ENCODE peak calls at places on chromosomes 5 and 9, in ten cellular contexts. R is GM12865; I is glutamatergic neuron; X is RWPE1; C is NCI-H446; O is stomach; H is skeletal muscle cell; W is AG04450; D is CD4-positive, alpha-beta T cell; U is NCI-H1694. B is an unnamed sample.
A peak's percentile ranks its signal among the peaks of the same experiment; 100 is the strongest.

GRCh38 chr9:121350993-121351561 is 19.0 kb downstream of the STOM start:
- DNase-seq in O (peak; percentile 77), W (peak; percentile 86), C (peak; percentile 86), X (peak; percentile 52), D (no peak), R (no peak), I (no peak), H (peak; percentile 80), U (peak; percentile 42), B (peak; percentile 89)

GRCh38 chr9:2026181-2026580 is 11.0 kb downstream of the SMARCA2 start:
- DNase-seq in U (no peak), R (no peak), W (no peak), H (no peak), I (no peak), O (no peak), X (no peak), C (no peak), D (no peak), B (no peak)

GRCh38 chr5:121890297-121890858 is 38.7 kb downstream of the FTMT start:
- DNase-seq in R (peak; percentile 2), W (no peak), I (no peak), O (no peak), H (no peak), C (no peak), U (no peak), X (no peak), D (no peak), B (no peak)

GRCh38 chr9:27489087-27489876 is 34.8 kb upstream of the IFNK start:
- DNase-seq in D (no peak), W (no peak), R (peak; percentile 85), I (no peak), H (no peak), O (no peak), C (no peak), X (no peak), U (no peak), B (no peak)

GRCh38 chr5:3490962-3491477 is 104.6 kb upstream of the IRX1 start:
- DNase-seq in I (peak; percentile 90), U (no peak), X (no peak), C (no peak), D (no peak), O (no peak), W (no peak), R (no peak), H (no peak), B (no peak)

GRCh38 chr9:93673271-93673843 is 97.0 kb downstream of the PHF2 start:
- DNase-seq in R (no peak), H (no peak), W (no peak), O (peak; percentile 22), I (no peak), U (no peak), D (no peak), C (peak; percentile 52), X (no peak), B (no peak)

GRCh38 chr9:17651725-17652124 is 72.9 kb downstream of the SH3GL2 start:
- DNase-seq in X (no peak), O (no peak), I (no peak), U (no peak), C (peak; percentile 63), D (no peak), R (no peak), H (no peak), W (no peak), B (no peak)

GRCh38 chr5:181221105-181221791 is 1.8 kb upstream of the TRIM41 start:
- DNase-seq in I (no peak), C (no peak), U (no peak), H (no peak), D (no peak), R (no peak), W (no peak), X (no peak), O (no peak), B (no peak)

GRCh38 chr9:98144076-98144475 is 25.1 kb upstream of the TRIM14 start:
- DNase-seq in C (no peak), X (no peak), O (peak; percentile 48), I (no peak), D (no peak), H (no peak), W (no peak), U (no peak), R (no peak), B (no peak)

GRCh38 chr9:123828449-123828848 is 101.5 kb downstream of the DENND1A start:
- DNase-seq in R (no peak), U (no peak), D (no peak), H (no peak), C (no peak), I (no peak), O (no peak), X (peak; percentile 30), W (no peak), B (no peak)

GRCh38 chr5:57671371-57671770 is 188.8 kb upstream of the ACTBL2 start:
- DNase-seq in D (no peak), C (no peak), X (no peak), I (no peak), H (no peak), U (no peak), W (no peak), O (no peak), R (no peak), B (no peak)

GRCh38 chr5:51748667-51749066 is 365.4 kb downstream of the ISL1 start:
- DNase-seq in I (no peak), D (no peak), W (no peak), R (no peak), X (no peak), C (no peak), H (no peak), O (no peak), U (no peak), B (no peak)

GRCh38 chr5:94266170-94266569 is 352.2 kb downstream of the KIAA0825 start:
- DNase-seq in X (no peak), D (no peak), I (no peak), O (no peak), R (no peak), U (no peak), H (no peak), W (no peak), C (no peak), B (no peak)

GRCh38 chr5:167152561-167152960 is 1138.9 kb upstream of the WWC1 start:
- DNase-seq in C (no peak), R (no peak), O (no peak), I (no peak), U (no peak), W (no peak), D (no peak), H (no peak), X (peak; percentile 23), B (no peak)

GRCh38 chr5:152956943-152957613 is 533.4 kb upstream of the GRIA1 start:
- DNase-seq in W (no peak), I (no peak), H (no peak), X (no peak), O (no peak), D (no peak), U (no peak), R (no peak), C (no peak), B (no peak)

B was measured in retinal pigment epithelial cell.